ENCODE peak calls at places on chromosome 11, in six cellular contexts. P, D, M, S, G and Z are unnamed samples.
A peak's percentile ranks its signal among the peaks of the same experiment; 100 is the strongest.

GRCh38 chr11:134823970-134824369 is 411.9 kb upstream of the B3GAT1 start:
- DNase-seq in S (no peak), M (no peak), G (no peak), D (no peak), P (no peak), Z (no peak)

GRCh38 chr11:105790841-105791240 is 181.0 kb downstream of the GRIA4 start:
- DNase-seq in P (no peak), D (no peak), G (peak; percentile 34), S (no peak), M (no peak), Z (no peak)

GRCh38 chr11:134667505-134667904 is 255.5 kb upstream of the B3GAT1 start:
- DNase-seq in G (no peak), P (no peak), D (no peak), M (no peak), S (no peak), Z (no peak)

GRCh38 chr11:122852071-122852831 is 14.0 kb downstream of the CRTAM start:
- DNase-seq in D (no peak), M (no peak), P (peak; percentile 60), S (no peak), G (no peak), Z (no peak)

GRCh38 chr11:69048056-69048717 is 545 bp upstream of the TPCN2 start:
- DNase-seq in P (no peak), D (no peak), G (no peak), M (no peak), S (no peak), Z (no peak)

GRCh38 chr11:103904324-103904667 is 132.1 kb upstream of the DDI1 start:
- DNase-seq in P (no peak), S (peak; percentile 45), D (no peak), G (no peak), M (no peak), Z (no peak)

GRCh38 chr11:66046901-66047300 is 2.1 kb downstream of the GAL3ST3 start:
- DNase-seq in G (no peak), S (no peak), P (no peak), M (no peak), D (no peak), Z (no peak)

GRCh38 chr11:57499413-57499982 is 16.0 kb downstream of the SLC43A1 start:
- DNase-seq in S (peak; percentile 95), D (peak; percentile 95), M (peak; percentile 21), G (peak; percentile 96), P (peak; percentile 97), Z (peak; percentile 95)

GRCh38 chr11:120642196-120642894 is 130.8 kb downstream of the GRIK4 start:
- DNase-seq in M (no peak), P (no peak), S (no peak), D (no peak), G (no peak), Z (no peak)

GRCh38 chr11:122398167-122398566 is 257.4 kb upstream of the UBASH3B start:
- DNase-seq in S (no peak), M (peak; percentile 47), G (no peak), P (peak; percentile 4), D (no peak), Z (no peak)

GRCh38 chr11:119320593-119321524 is 3.9 kb upstream of the MCAM start:
- DNase-seq in S (peak; percentile 81), P (peak; percentile 71), M (no peak), G (peak; percentile 71), D (no peak), Z (peak; percentile 64)

GRCh38 chr11:17063171-17064002 is 14.1 kb downstream of the RPS13 start:
- DNase-seq in P (peak; percentile 74), S (peak; percentile 81), M (no peak), G (peak; percentile 81), D (peak; percentile 42), Z (peak; percentile 78)

GRCh38 chr11:126898802-126899201 is 101.8 kb downstream of the KIRREL3 start:
- DNase-seq in S (no peak), P (no peak), M (no peak), G (peak; percentile 56), D (no peak), Z (no peak)

GRCh38 chr11:105202422-105202821 is 62.9 kb upstream of the CARD18 start:
- DNase-seq in P (no peak), S (no peak), M (no peak), G (no peak), D (no peak), Z (no peak)

GRCh38 chr11:67354314-67355022 is 1.1 kb upstream of the POLD4 start:
- DNase-seq in M (peak; percentile 89), D (peak; percentile 79), G (peak; percentile 29), P (peak; percentile 99), S (peak; percentile 91), Z (peak; percentile 61)

GRCh38 chr11:64854534-64855502 is 10.4 kb upstream of the CDC42BPG start:
- DNase-seq in D (peak; percentile 88), G (no peak), M (no peak), P (peak; percentile 99), S (peak; percentile 92), Z (peak; percentile 86)

GRCh38 chr11:134236834-134237556 is 12.5 kb downstream of the VPS26B start:
- DNase-seq in M (no peak), P (no peak), S (no peak), D (no peak), G (no peak), Z (no peak)

GRCh38 chr11:118304227-118304808 is at the start of gene CD3E:
- DNase-seq in D (no peak), G (no peak), P (no peak), S (peak; percentile 76), M (no peak), Z (no peak)

GRCh38 chr11:86440305-86440716 is 65.6 kb downstream of the CCDC81 start:
- DNase-seq in M (peak; percentile 43), D (no peak), S (no peak), P (peak; percentile 57), G (no peak), Z (no peak)

GRCh38 chr11:123628936-123629683 is 25.3 kb downstream of the SCN3B start:
- DNase-seq in M (no peak), S (no peak), P (peak; percentile 11), D (peak; percentile 49), G (no peak), Z (no peak)

GRCh38 chr11:66934971-66935779 is 23.0 kb downstream of the PC start:
- DNase-seq in M (peak; percentile 83), G (no peak), D (no peak), P (peak; percentile 80), S (no peak), Z (no peak)

GRCh38 chr11:12131943-12132789 is 21.8 kb downstream of the MICAL2 start:
- DNase-seq in S (no peak), G (no peak), M (no peak), D (peak; percentile 20), P (no peak), Z (no peak)

GRCh38 chr11:200224-201003 is 6.8 kb downstream of the BET1L start:
- DNase-seq in D (no peak), G (no peak), M (no peak), P (no peak), S (peak; percentile 39), Z (peak; percentile 40)

GRCh38 chr11:78564037-78564888 is 10.4 kb downstream of the NARS2 start:
- DNase-seq in S (peak; percentile 65), G (peak; percentile 72), M (peak; percentile 72), P (peak; percentile 81), D (no peak), Z (no peak)

GRCh38 chr11:116164843-116165242 is 607.9 kb downstream of the BUD13 start:
- DNase-seq in G (no peak), S (no peak), D (no peak), M (no peak), P (no peak), Z (no peak)

GRCh38 chr11:124657922-124658321 is 15.6 kb downstream of the SIAE start:
- DNase-seq in G (no peak), D (no peak), S (no peak), M (no peak), P (no peak), Z (no peak)

DNA sequence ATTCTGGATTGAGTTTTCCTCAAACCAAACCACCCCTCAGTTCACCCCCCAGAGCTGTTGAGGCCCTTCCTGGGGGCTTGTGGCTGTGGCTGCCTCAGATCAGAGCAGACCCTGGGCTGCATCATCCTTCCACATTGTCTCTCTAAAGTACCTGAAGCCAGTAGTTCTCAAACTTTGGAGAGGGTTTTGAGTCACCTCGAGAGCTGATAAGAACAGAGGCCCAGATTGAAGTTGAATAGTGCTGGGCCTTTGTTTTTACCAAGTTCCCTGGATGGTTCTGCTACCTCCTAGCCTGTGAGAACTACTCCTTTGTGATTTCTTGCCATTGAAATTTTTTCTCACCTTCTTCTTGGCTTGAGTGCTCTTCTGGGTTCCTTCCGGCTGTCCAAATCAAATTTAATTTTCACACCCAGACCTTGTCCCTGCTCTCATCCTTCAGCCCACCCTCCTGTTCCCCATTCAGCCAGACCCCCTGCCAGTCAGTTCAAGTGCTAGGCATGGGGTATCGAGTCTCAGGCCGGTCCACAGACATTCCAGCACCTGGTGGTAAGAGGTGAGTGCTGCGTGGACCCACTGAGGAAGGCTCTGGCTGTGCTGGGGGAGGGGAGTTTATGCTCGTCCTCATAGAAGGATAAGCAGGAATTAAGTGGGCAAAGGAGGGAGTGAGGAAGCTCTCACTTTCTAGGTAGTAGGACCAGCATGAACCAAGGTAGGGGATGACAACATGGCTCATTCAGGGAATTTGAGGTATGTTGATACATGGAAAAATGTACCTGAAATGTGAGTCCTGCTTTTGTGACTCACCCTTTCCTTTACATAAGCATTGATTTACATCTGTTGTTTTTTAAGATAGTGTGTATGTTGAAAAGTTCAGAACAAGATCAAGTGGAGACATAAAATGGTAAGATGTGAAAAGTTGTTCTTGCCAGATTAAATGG is 116.5 kb downstream of the PTPRJ start:
- DNase-seq in M (no peak), D (no peak), S (no peak), P (no peak), G (no peak), Z (no peak)
- TF ChIP-seq CTCF in M (no peak), D (no peak), S (no peak), P (no peak), G (no peak), Z (no peak)

GRCh38 chr11:113286509-113287497 is 27.6 kb upstream of the TTC12 start:
- DNase-seq in G (no peak), D (no peak), P (peak; percentile 31), S (no peak), M (peak; percentile 21), Z (no peak)
- H3K4me3 ChIP-seq in G (no peak overlapping the region), D (no peak overlapping the region), P (no peak overlapping the region), S (no peak overlapping the region), M (no peak overlapping the region), Z (no peak overlapping the region)

DNA sequence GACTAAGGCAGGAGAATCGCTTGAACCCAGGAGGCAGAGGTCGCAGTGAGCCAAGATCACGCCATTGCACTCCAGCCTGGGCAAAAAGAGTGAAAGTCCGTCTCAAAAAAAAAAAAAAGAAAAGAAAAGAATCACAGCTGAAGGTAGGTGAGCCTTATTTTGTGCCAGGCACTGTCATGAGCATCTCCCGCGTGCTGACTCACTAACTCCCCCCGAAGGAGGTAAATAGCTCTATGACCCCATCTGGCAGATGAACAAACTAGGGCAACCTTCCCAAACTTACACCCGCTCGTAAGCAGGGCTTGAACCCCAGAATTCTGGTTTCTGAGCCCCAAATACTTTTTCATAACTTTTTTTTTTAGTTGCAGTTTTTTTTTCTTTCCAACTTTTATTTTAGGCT is 60.3 kb downstream of the ANO1 start:
- DNase-seq in G (no peak), P (no peak), S (no peak), D (no peak), M (no peak), Z (no peak)
- TF ChIP-seq CTCF in G (no peak), P (no peak), S (no peak), D (no peak), M (no peak), Z (no peak)

DNA sequence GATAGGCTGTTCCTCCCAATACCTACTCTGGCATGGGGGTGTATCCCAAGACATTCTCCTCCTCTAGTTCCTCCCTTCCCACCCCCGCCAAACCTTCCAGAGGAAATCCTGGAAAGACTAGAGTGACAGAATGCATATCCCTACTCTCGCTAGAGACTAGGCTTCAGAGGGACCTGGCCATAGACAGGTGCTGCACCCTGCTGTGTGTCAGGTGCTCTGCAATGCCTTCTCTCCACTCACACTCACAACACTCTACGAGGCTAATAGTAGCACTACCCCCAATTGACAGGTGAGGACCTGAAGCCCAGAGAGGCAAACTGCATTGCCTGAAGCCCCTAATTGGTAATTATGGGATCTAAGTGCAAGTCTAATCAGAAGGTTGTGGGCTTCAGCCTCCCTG is 46.2 kb upstream of the LMO1 start:
- DNase-seq in D (peak; percentile 3), P (no peak), S (no peak), M (no peak), G (no peak), Z (no peak)
- H3K4me3 ChIP-seq in D (no peak overlapping the region), P (no peak overlapping the region), S (no peak overlapping the region), M (no peak overlapping the region), G (no peak overlapping the region), Z (no peak overlapping the region)